ENCODE peak calls at places on chromosomes 3 and 15, in nine cellular contexts. S is T follicular helper cell, F is NCI-H1105, E is epithelial cell of proximal tubule, J is hepatic stellate cell, U is SW480, W is NCI-H69, Q is H7, N is KBM-7. P is an unnamed sample.

GRCh38 chr3:170233532-170233931 is 11.3 kb downstream of the PRKCI start:
- DNase-seq in F (no peak), E (peak; percentile 50), J (peak; percentile 61), N (peak; percentile 44), W (no peak), U (no peak), Q (no peak), S (no peak), P (no peak)

GRCh38 chr3:46713898-46714552 is 3.6 kb downstream of the PRSS50 start:
- DNase-seq in Q (peak; percentile 38), W (no peak), J (no peak), F (no peak), S (no peak), N (no peak), U (no peak), E (no peak), P (no peak)

GRCh38 chr3:138461696-138462295 is 27.4 kb downstream of the ESYT3 start:
- DNase-seq in E (no peak), Q (no peak), J (no peak), N (no peak), U (no peak), F (no peak), W (no peak), S (no peak), P (no peak)

GRCh38 chr3:23944861-23945652 is at the start of gene NR1D2:
- DNase-seq in N (peak; percentile 75), F (peak; percentile 31), S (peak; percentile 68), E (no peak), J (peak; percentile 83), U (peak; percentile 79), W (peak; percentile 90), Q (peak; percentile 96), P (no peak)

GRCh38 chr3:13452490-13453335 is 27.4 kb upstream of the HDAC11 start:
- DNase-seq in Q (peak; percentile 62), J (peak; percentile 50), W (peak; percentile 57), N (peak; percentile 77), F (no peak), U (peak; percentile 64), S (peak; percentile 22), E (no peak), P (peak; percentile 18)

GRCh38 chr3:61936344-61936937 is 375.1 kb downstream of the PTPRG start:
- DNase-seq in F (no peak), Q (peak; percentile 47), W (peak; percentile 37), U (no peak), E (no peak), N (peak; percentile 57), S (no peak), J (peak; percentile 19), P (no peak)

GRCh38 chr15:53522878-53523455 is 236.5 kb downstream of the WDR72 start:
- DNase-seq in E (peak; percentile 52), J (no peak), Q (no peak), U (no peak), S (no peak), F (peak; percentile 71), N (peak; percentile 1), W (peak; percentile 92), P (peak; percentile 75)

GRCh38 chr3:181609156-181609767 is 102.5 kb upstream of the SOX2 start:
- DNase-seq in F (no peak), W (no peak), U (no peak), J (no peak), E (no peak), Q (peak; percentile 33), N (no peak), S (no peak), P (no peak)

GRCh38 chr15:29952245-29952644 is 130.0 kb upstream of the TJP1 start:
- DNase-seq in J (no peak), Q (no peak), U (no peak), E (no peak), S (no peak), F (peak; percentile 26), N (no peak), W (peak; percentile 98), P (no peak)